ENCODE peak calls at places on chromosome 9, in six cellular contexts. L is neural progenitor cell, M is stomach, S is A549, A is dorsolateral prefrontal cortex, W is PC-3. Z is an unnamed sample.

GRCh38 chr9:73081979-73082657 is 69.5 kb upstream of the ANXA1 start:
- DNase-seq in A (no peak), M (no peak), W (peak), L (peak), S (peak), Z (no peak)

GRCh38 chr9:123337971-123338370 is 18.0 kb upstream of the CRB2 start:
- DNase-seq in W (no peak), A (no peak), L (no peak), S (no peak), M (no peak), Z (no peak)

GRCh38 chr9:128162215-128163026 is 2.4 kb downstream of the BBLN start:
- DNase-seq in L (no peak), A (peak), S (no peak), M (no peak), W (peak), Z (no peak)

GRCh38 chr9:91246842-91247241 is 114.9 kb downstream of the AUH start:
- DNase-seq in M (no peak), L (peak), A (peak), S (no peak), W (no peak), Z (no peak)

GRCh38 chr9:12880406-12881016 is 105.7 kb downstream of the LURAP1L start:
- DNase-seq in L (no peak), M (no peak), A (no peak), W (no peak), S (no peak), Z (no peak)

GRCh38 chr9:70134360-70134759 is 90.7 kb downstream of the MAMDC2 start:
- DNase-seq in W (no peak), M (no peak), A (no peak), L (no peak), S (no peak), Z (no peak)

GRCh38 chr9:109793196-109793595 is 13.2 kb downstream of the PALM2AKAP2 start:
- DNase-seq in L (no peak), S (peak), W (peak), A (no peak), M (no peak), Z (no peak)

GRCh38 chr9:78439192-78439865 is 142.4 kb downstream of the PSAT1 start:
- DNase-seq in A (peak), S (peak), W (peak), M (peak), L (peak), Z (peak)

GRCh38 chr9:38318755-38319495 is 73.6 kb upstream of the ALDH1B1 start:
- DNase-seq in A (no peak), M (no peak), W (no peak), S (peak), L (no peak), Z (no peak)

GRCh38 chr9:91127653-91128052 is 234.1 kb downstream of the AUH start:
- DNase-seq in L (no peak), W (peak), A (no peak), S (no peak), M (no peak), Z (no peak)

DNA sequence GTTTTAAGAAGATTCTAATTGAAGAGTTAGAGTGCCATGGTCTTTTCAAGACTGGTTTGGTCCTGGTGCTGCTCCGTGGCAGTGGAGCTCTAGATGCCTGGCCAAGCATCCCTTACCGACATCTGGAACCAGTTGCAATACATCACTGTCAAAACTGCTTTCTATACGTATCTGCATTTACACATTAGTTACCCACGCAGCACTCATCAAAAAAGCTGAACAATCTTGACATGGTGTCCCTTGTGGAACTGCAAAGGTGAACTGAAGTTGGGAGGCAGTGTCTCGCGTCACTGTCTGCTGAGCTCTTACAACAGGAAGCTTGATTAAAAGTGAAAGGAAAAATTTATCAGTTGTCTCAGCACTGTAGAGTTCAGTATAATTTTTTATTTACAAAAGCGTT is 82.6 kb downstream of the PBX3 start:
- DNase-seq in S (no peak), A (no peak), L (no peak), W (no peak), M (peak), Z (no peak)
- H3K27ac ChIP-seq in S (no peak), A (no peak), L (no peak), W (no peak), M (no peak), Z (no peak)

DNA sequence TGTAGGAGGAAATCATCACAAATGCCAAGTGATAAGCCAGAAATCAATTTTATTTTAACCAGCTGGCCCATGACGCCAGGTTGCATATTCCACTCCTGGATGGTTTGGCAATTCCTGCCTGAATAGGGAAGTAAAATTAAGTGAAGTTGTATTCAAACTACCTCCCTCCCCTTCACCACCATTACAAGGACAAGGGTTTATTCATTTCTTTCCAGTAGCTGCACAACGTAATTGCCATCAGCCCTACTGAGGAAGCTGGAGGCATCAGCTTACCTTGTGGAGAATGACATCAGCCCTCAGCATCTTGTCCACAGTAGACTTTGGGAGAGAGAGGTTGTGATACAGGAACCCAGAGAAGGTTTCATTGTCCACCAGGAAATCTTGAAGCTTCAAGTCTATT is 66.5 kb downstream of the ABCA1 start:
- DNase-seq in M (no peak), A (no peak), L (no peak), W (no peak), S (no peak), Z (no peak)
- H3K27ac ChIP-seq in M (no peak), A (no peak), L (no peak), W (no peak), S (no peak), Z (peak)

DNA sequence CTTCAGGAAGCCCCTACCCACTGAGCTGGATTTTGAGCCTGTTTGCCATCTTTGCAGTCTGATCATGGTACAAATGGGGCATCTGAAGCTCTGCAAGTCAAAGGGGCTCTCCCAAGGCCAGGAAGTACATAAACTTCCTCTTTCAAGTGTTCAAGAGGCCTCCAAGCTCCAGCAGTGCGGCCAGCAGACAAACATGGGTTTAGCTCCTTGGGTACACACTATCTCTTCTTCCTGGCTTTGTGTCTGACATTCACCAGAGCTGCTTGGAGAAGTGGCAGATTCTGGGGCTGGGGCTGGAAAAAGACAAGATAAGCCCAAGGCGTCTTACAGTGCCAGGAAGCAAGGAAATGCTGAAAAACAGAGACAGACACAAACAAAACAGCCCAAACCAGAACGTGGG is 34.1 kb downstream of the LAMC3 start:
- DNase-seq in A (no peak), L (no peak), M (no peak), S (no peak), W (no peak), Z (no peak)
- H3K27ac ChIP-seq in A (no peak), L (no peak), M (no peak), S (no peak), W (no peak), Z (no peak)

GRCh38 chr9:33124716-33125378 is 42.3 kb downstream of the B4GALT1 start:
- DNase-seq in L (peak), M (no peak), W (no peak), A (no peak), S (no peak), Z (no peak)
- H3K27ac ChIP-seq in L (no peak), M (no peak), W (no peak), A (peak), S (peak), Z (no peak)

GRCh38 chr9:120715331-120715924 is 1.2 kb upstream of the MEGF9 start:
- DNase-seq in A (peak), W (no peak), S (peak), L (peak), M (no peak), Z (peak)
- H3K27ac ChIP-seq in A (peak), W (no peak), S (peak), L (no peak), M (peak), Z (peak)